ENCODE peak calls at places on chromosomes 12 and 14, in ten cellular contexts. J is caudate nucleus; U is NCI-H2081; F is WTC11; A is HTR-8/SVneo; H is transverse colon; I is CD8-positive, alpha-beta memory T cell; E is AG04450; W is D341Med; B is HEK293T. M is an unnamed sample.

GRCh38 chr14:68361231-68361630 is 431.6 kb downstream of the ZFP36L1 start:
- DNase-seq in J (no peak), U (no peak), F (no peak), A (no peak), H (no peak), I (no peak), E (no peak), W (no peak), B (no peak), M (peak)

GRCh38 chr12:3655331-3655900 is 97.5 kb downstream of the CRACR2A start:
- DNase-seq in J (no peak), U (peak), F (peak), A (peak), H (no peak), I (no peak), E (no peak), W (peak), B (peak), M (no peak)

GRCh38 chr12:75561921-75562320 is 50.5 kb upstream of the KRR1 start:
- DNase-seq in J (no peak), U (no peak), F (no peak), A (no peak), H (no peak), I (no peak), E (no peak), W (no peak), B (no peak), M (no peak)

GRCh38 chr12:121926874-121927706 is 8.7 kb downstream of the CFAP251 start:
- DNase-seq in J (no peak), U (no peak), F (no peak), A (no peak), H (no peak), I (no peak), E (no peak), W (no peak), B (no peak), M (peak)

GRCh38 chr14:54169254-54169924 is 212.8 kb upstream of the BMP4 start:
- DNase-seq in J (no peak), U (no peak), F (no peak), A (no peak), H (no peak), I (no peak), E (no peak), W (no peak), B (no peak), M (peak)

GRCh38 chr12:79331870-79332269 is 358.9 kb downstream of the PAWR start:
- DNase-seq in J (no peak), U (no peak), F (no peak), A (no peak), H (no peak), I (no peak), E (no peak), W (no peak), B (no peak), M (no peak)

GRCh38 chr12:112305951-112306350 is 76.3 kb downstream of the HECTD4 start:
- DNase-seq in J (no peak), U (peak), F (no peak), A (no peak), H (no peak), I (no peak), E (no peak), W (no peak), B (no peak), M (no peak)

GRCh38 chr14:100606687-100607610 is 19.7 kb upstream of the BEGAIN start:
- DNase-seq in J (no peak), U (no peak), F (no peak), A (no peak), H (no peak), I (no peak), E (no peak), W (no peak), B (no peak), M (no peak)

GRCh38 chr12:42812086-42812485 is 222.5 kb upstream of the PRICKLE1 start:
- DNase-seq in J (no peak), U (no peak), F (no peak), A (no peak), H (no peak), I (no peak), E (no peak), W (no peak), B (no peak), M (peak)

GRCh38 chr12:9204380-9204779 is 3.8 kb downstream of the PZP start:
- DNase-seq in J (no peak), U (no peak), F (no peak), A (no peak), H (no peak), I (no peak), E (no peak), W (no peak), B (no peak), M (no peak)

GRCh38 chr14:34347683-34348082 is 114.4 kb downstream of the SPTSSA start:
- DNase-seq in J (no peak), U (no peak), F (no peak), A (no peak), H (no peak), I (no peak), E (no peak), W (no peak), B (no peak), M (no peak)